ENCODE peak calls at places on chromosome 12, in seven cellular contexts. K is cardiac fibroblast, C is uterus, S is tibial artery, V is brain microvascular endothelial cell, Y is stomach, B is left ventricle myocardium inferior. N is an unnamed sample.

GRCh38 chr12:124737040-124737419 is 126.6 kb downstream of the SCARB1 start:
- DNase-seq in V (no peak), S (no peak), B (no peak), Y (no peak), K (no peak), C (no peak), N (no peak)

GRCh38 chr12:91874086-91874865 is 271.4 kb downstream of the BTG1 start:
- DNase-seq in C (no peak), K (peak), V (no peak), B (no peak), S (no peak), Y (no peak), N (no peak)

GRCh38 chr12:58310828-58311273 is 369.5 kb downstream of the ATP23 start:
- DNase-seq in C (no peak), V (peak), S (no peak), Y (no peak), K (peak), B (no peak), N (peak)

GRCh38 chr12:96361074-96361473 is 39.2 kb downstream of the CDK17 start:
- DNase-seq in Y (no peak), C (no peak), S (no peak), V (no peak), K (no peak), B (no peak), N (no peak)

GRCh38 chr12:66087365-66087943 is 43.1 kb downstream of the LLPH start:
- DNase-seq in V (peak), S (peak), C (peak), Y (peak), B (peak), K (peak), N (peak)

GRCh38 chr12:63151898-63152700 is 1.1 kb upstream of the AVPR1A start:
- DNase-seq in Y (no peak), V (peak), C (peak), S (peak), B (peak), K (peak), N (peak)

GRCh38 chr12:50174971-50175715 is 8.0 kb upstream of the CERS5 start:
- DNase-seq in Y (no peak), V (no peak), K (peak), C (no peak), B (no peak), S (no peak), N (no peak)

GRCh38 chr12:43861015-43861846 is 25.4 kb downstream of the TMEM117 start:
- DNase-seq in Y (no peak), C (no peak), B (no peak), V (no peak), K (no peak), S (no peak), N (no peak)

GRCh38 chr12:92363295-92364146 is 217.9 kb upstream of the BTG1 start:
- DNase-seq in C (peak), Y (no peak), K (peak), S (peak), V (peak), B (peak), N (no peak)

GRCh38 chr12:132264086-132265010 is 65.0 kb downstream of the GALNT9 start:
- DNase-seq in Y (no peak), K (no peak), V (no peak), S (no peak), B (no peak), C (no peak), N (no peak)

GRCh38 chr12:98973395-98973794 is 328.3 kb downstream of the APAF1 start:
- DNase-seq in S (no peak), C (no peak), V (no peak), K (peak), Y (no peak), B (no peak), N (no peak)

GRCh38 chr12:99259040-99259934 is 388.3 kb upstream of the GARIN6 start:
- DNase-seq in B (no peak), C (no peak), Y (no peak), V (peak), S (no peak), K (peak), N (no peak)

GRCh38 chr12:61213646-61214045 is 1046.6 kb upstream of the USP15 start:
- DNase-seq in B (no peak), V (no peak), S (no peak), C (no peak), K (no peak), Y (no peak), N (peak)

GRCh38 chr12:95200128-95200973 is 16.9 kb downstream of the FGD6 start:
- DNase-seq in V (no peak), S (no peak), B (no peak), K (peak), C (no peak), Y (no peak), N (no peak)

GRCh38 chr12:46107591-46107990 is 117.2 kb upstream of the SCAF11 start:
- DNase-seq in V (no peak), C (no peak), K (no peak), B (no peak), S (no peak), Y (no peak), N (no peak)

GRCh38 chr12:111715242-111715641 is 29.4 kb downstream of the ACAD10 start:
- DNase-seq in V (peak), B (peak), Y (peak), S (no peak), C (no peak), K (no peak), N (peak)

GRCh38 chr12:32344047-32344446 is 55.3 kb upstream of the FGD4 start:
- DNase-seq in B (no peak), V (no peak), Y (no peak), K (no peak), C (no peak), S (no peak), N (no peak)

GRCh38 chr12:8065991-8066594 is at the start of gene C3AR1:
- DNase-seq in Y (no peak), K (peak), S (no peak), B (no peak), V (peak), C (no peak), N (no peak)

GRCh38 chr12:117168976-117169375 is 21.3 kb downstream of the FBXO21 start:
- DNase-seq in C (no peak), S (no peak), V (no peak), K (no peak), Y (no peak), B (no peak), N (no peak)

GRCh38 chr12:51240971-51241370 is 2.3 kb downstream of the DAZAP2 start:
- DNase-seq in K (no peak), Y (no peak), V (peak), C (no peak), B (no peak), S (no peak), N (no peak)

GRCh38 chr12:81300454-81300853 is 222.6 kb downstream of the ACSS3 start:
- DNase-seq in K (no peak), B (no peak), S (no peak), Y (no peak), C (no peak), V (no peak), N (no peak)

GRCh38 chr12:128644664-128645296 is 179.0 kb downstream of the SLC15A4 start:
- DNase-seq in B (no peak), S (no peak), K (no peak), V (no peak), C (no peak), Y (peak), N (peak)

GRCh38 chr12:93979189-93979588 is 169.2 kb upstream of the PLXNC1 start:
- DNase-seq in V (peak), S (no peak), C (no peak), Y (peak), B (no peak), K (peak), N (peak)

GRCh38 chr12:16350682-16351081 is 3.2 kb downstream of the MGST1 start:
- DNase-seq in Y (no peak), B (no peak), V (peak), K (peak), S (peak), C (peak), N (no peak)

GRCh38 chr12:96225003-96225855 is 31.1 kb downstream of the ELK3 start:
- DNase-seq in V (no peak), B (no peak), S (no peak), Y (no peak), C (peak), K (peak), N (no peak)

GRCh38 chr12:82866946-82867345 is 180.2 kb downstream of the TMTC2 start:
- DNase-seq in Y (no peak), V (no peak), B (no peak), C (no peak), S (no peak), K (no peak), N (no peak)

GRCh38 chr12:14954269-14954668 is 7.1 kb downstream of the ARHGDIB start:
- DNase-seq in S (no peak), Y (no peak), K (no peak), B (no peak), C (no peak), V (no peak), N (no peak)
- H3K4me3 ChIP-seq in S (no peak), Y (no peak), K (no peak), B (no peak), C (no peak), V (no peak), N (no peak)

DNA sequence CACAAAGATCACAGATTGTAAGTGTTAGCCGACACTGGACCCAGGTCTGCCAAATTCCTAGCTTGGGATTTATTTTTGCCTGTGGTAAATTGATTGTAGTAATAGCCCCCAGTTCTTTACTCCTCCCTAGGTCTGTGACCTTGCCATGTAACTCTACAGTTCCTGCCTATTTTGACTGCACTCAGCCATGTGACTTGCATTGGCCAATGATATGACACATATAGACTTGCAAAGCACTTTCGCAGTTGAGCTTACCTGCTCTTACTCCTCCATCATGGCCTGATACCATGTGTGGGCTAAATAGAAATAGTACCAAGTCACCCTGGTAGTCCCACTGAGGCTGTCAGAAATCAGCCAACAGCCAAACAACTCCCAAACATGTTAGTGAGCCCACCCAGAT is 240.3 kb downstream of the DUSP6 start:
- DNase-seq in K (no peak), Y (no peak), B (no peak), S (no peak), V (no peak), C (no peak), N (no peak)
- TF ChIP-seq CTCF in K (no peak), Y (no peak), B (no peak), S (no peak), V (no peak), C (no peak), N (no peak)

DNA sequence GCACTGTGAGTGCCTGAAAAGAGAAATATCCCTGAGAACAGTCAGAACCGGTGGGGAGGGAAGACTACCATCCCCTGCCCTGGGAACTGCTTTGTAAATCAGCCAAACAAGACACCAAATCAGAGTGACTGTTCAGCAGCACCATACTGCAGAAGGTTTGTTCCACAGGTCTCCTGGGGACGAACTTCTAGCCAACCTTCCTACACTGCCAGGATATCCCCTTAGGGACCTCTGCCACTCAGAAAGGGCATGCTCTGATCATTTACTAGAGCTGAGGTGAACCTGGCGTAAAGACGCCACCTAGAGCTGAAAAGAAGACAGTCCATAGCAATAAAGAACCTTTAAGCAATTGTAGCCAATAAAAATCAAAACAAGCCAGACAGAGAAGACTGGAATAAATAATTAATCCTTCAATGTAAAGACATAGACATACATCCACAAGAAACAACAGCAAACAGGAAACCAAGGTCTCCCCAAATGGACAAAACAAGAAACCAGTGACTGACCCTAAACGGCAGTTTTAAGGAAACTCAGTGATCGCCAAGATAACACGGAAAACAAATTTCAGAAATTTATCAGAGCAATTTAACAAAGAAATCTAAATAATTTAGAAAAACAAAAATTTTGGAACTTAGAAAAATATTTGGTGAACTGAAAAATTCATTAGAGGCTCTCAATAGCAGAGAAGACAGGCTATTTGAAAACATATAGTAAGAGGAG is 228.1 kb upstream of the AMIGO2 start:
- DNase-seq in Y (peak), B (no peak), K (peak), C (no peak), V (peak), S (peak), N (peak)
- H3K4me3 ChIP-seq in Y (no peak), B (no peak), K (no peak), C (no peak), V (no peak), S (no peak), N (no peak)

DNA sequence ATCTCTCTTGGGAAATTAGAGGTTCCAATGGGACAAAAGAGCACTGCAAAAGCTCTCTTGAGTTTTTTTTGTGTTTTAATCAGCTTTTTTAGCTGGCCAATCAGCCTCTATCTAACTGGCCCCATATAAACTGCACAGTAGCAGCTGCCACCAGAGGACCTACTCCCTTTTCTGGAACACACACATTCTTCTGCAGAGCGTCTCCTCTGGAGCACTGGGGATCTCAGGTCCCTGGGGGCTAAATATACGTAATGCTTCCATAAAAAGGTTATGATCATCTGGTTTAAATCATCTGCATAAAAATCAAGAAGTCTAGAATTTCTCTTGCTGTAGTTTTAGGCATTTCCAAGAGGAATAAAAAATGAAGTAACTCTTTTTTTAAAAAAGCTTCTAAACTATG is 32.3 kb downstream of the TSPAN8 start:
- DNase-seq in K (peak), V (no peak), B (no peak), S (no peak), Y (no peak), C (no peak), N (no peak)
- TF ChIP-seq CTCF in K (no peak), V (peak), B (no peak), S (peak), Y (no peak), C (no peak), N (peak)